ENCODE peak calls at places on chromosome 9, in seven cellular contexts. W is NCI-H1092 treated with DMSO at 0.1 percent for 48 hours; F is mucosa of gallbladder; N is stimulated activated naive CD4-positive, alpha-beta T cell treated with Interleukin-2 at 50 U/mL for 16 hours; Z is activated CD4-positive, alpha-beta T cell treated with anti-CD3 and anti-CD28 coated beads, Interleukin-2, amount 50 U/mL, for 1 hour; V is stimulated activated CD8-positive, alpha-beta memory T cell treated with anti-CD3 and anti-CD28 coated beads, Interleukin-7, amount 100 ng/mL, for 24 hours; E is cardiac fibroblast. G is an unnamed sample.

GRCh38 chr9:97747201-97747965 is 50.2 kb upstream of the XPA start:
- DNase-seq in W (no peak), F (no peak), N (no peak), Z (no peak), V (no peak), E (peak; percentile 9), G (no peak)

GRCh38 chr9:935348-935965 is 41.0 kb upstream of the DMRT3 start:
- DNase-seq in W (no peak), F (no peak), N (no peak), Z (no peak), V (no peak), E (no peak), G (no peak)

GRCh38 chr9:124381073-124381945 is 33.9 kb downstream of the PSMB7 start:
- DNase-seq in W (no peak), F (no peak), N (no peak), Z (no peak), V (no peak), E (peak; percentile 46), G (no peak)

GRCh38 chr9:131258698-131259431 is 17.4 kb downstream of the FAM78A start:
- DNase-seq in W (no peak), F (no peak), N (no peak), Z (no peak), V (no peak), E (no peak), G (no peak)

GRCh38 chr9:121463026-121463827 is 36.4 kb downstream of the GGTA1 start:
- DNase-seq in W (peak; percentile 15), F (peak; percentile 42), N (no peak), Z (no peak), V (no peak), E (peak; percentile 50), G (peak; percentile 0)

GRCh38 chr9:116476935-116477381 is 210.1 kb upstream of the TRIM32 start:
- DNase-seq in W (no peak), F (no peak), N (no peak), Z (no peak), V (no peak), E (peak; percentile 48), G (no peak)

GRCh38 chr9:101047848-101048402 is 19.4 kb downstream of the PLPPR1 start:
- DNase-seq in W (no peak), F (no peak), N (no peak), Z (no peak), V (no peak), E (no peak), G (no peak)

GRCh38 chr9:135965124-135965756 is 4.1 kb upstream of the UBAC1 start:
- DNase-seq in W (no peak), F (no peak), N (no peak), Z (no peak), V (no peak), E (no peak), G (no peak)

GRCh38 chr9:120619751-120620655 is 40.0 kb upstream of the CDK5RAP2 start:
- DNase-seq in W (peak; percentile 71), F (peak; percentile 52), N (peak; percentile 31), Z (peak; percentile 55), V (peak; percentile 27), E (peak; percentile 81), G (peak; percentile 60)

GRCh38 chr9:127509955-127510299 is 58.6 kb downstream of the LRSAM1 start:
- DNase-seq in W (no peak), F (no peak), N (no peak), Z (no peak), V (no peak), E (no peak), G (no peak)

GRCh38 chr9:87827341-87827740 is 55.3 kb upstream of the SPATA31E1 start:
- DNase-seq in W (no peak), F (no peak), N (no peak), Z (no peak), V (no peak), E (no peak), G (no peak)

GRCh38 chr9:89234636-89235035 is 56.0 kb upstream of the SHC3 start:
- DNase-seq in W (no peak), F (no peak), N (peak; percentile 19), Z (peak; percentile 6), V (peak; percentile 16), E (peak; percentile 13), G (no peak)

GRCh38 chr9:108478431-108478837 is 377.4 kb downstream of the ACTL7B start:
- DNase-seq in W (no peak), F (no peak), N (no peak), Z (no peak), V (no peak), E (peak; percentile 95), G (no peak)

GRCh38 chr9:114936566-114936965 is 6.2 kb upstream of the TNFSF8 start:
- DNase-seq in W (no peak), F (no peak), N (no peak), Z (no peak), V (no peak), E (no peak), G (no peak)

GRCh38 chr9:112121633-112122032 is 53.5 kb downstream of the SUSD1 start:
- DNase-seq in W (no peak), F (no peak), N (no peak), Z (no peak), V (no peak), E (no peak), G (no peak)

GRCh38 chr9:18184034-18184800 is 289.7 kb upstream of the ADAMTSL1 start:
- DNase-seq in W (no peak), F (no peak), N (no peak), Z (no peak), V (no peak), E (peak; percentile 55), G (no peak)

GRCh38 chr9:117334101-117334500 is 80.8 kb downstream of the ASTN2 start:
- DNase-seq in W (peak; percentile 12), F (no peak), N (no peak), Z (no peak), V (no peak), E (no peak), G (no peak)

GRCh38 chr9:133048595-133048994 is 13.2 kb upstream of the CEL start:
- DNase-seq in W (no peak), F (no peak), N (peak; percentile 17), Z (peak; percentile 22), V (no peak), E (peak; percentile 31), G (no peak)

GRCh38 chr9:97557606-97558095 is 56.2 kb downstream of the TMOD1 start:
- DNase-seq in W (peak; percentile 57), F (peak; percentile 54), N (no peak), Z (no peak), V (no peak), E (peak; percentile 78), G (no peak)

GRCh38 chr9:135662758-135663450 is at the start of gene LCN9:
- DNase-seq in W (no peak), F (no peak), N (no peak), Z (no peak), V (no peak), E (peak; percentile 22), G (no peak)

GRCh38 chr9:113998529-113999255 is 79.4 kb downstream of the AMBP start:
- DNase-seq in W (peak; percentile 3), F (peak; percentile 9), N (no peak), Z (no peak), V (no peak), E (peak; percentile 25), G (no peak)

GRCh38 chr9:76365028-76365427 is 29.2 kb downstream of the RFK start:
- DNase-seq in W (no peak), F (no peak), N (no peak), Z (no peak), V (no peak), E (peak; percentile 43), G (no peak)

GRCh38 chr9:101977614-101978210 is 239.3 kb upstream of the GRIN3A start:
- DNase-seq in W (peak; percentile 63), F (no peak), N (no peak), Z (no peak), V (no peak), E (peak; percentile 40), G (no peak)

GRCh38 chr9:37618817-37619216 is 26.4 kb upstream of the TOMM5 start:
- DNase-seq in W (no peak), F (no peak), N (no peak), Z (no peak), V (no peak), E (peak; percentile 16), G (no peak)

GRCh38 chr9:130745210-130745800 is 51.7 kb downstream of the EXOSC2 start:
- DNase-seq in W (no peak), F (no peak), N (no peak), Z (no peak), V (no peak), E (no peak), G (no peak)

GRCh38 chr9:4762889-4763521 is 22.0 kb upstream of the AK3 start:
- DNase-seq in W (no peak), F (no peak), N (no peak), Z (no peak), V (no peak), E (peak; percentile 38), G (no peak)

GRCh38 chr9:95642189-95642588 is 125.4 kb upstream of the PTCH1 start:
- DNase-seq in W (no peak), F (no peak), N (no peak), Z (no peak), V (no peak), E (no peak), G (no peak)

GRCh38 chr9:97934321-97935115 is 3.5 kb downstream of the HEMGN start:
- DNase-seq in W (no peak), F (no peak), N (no peak), Z (no peak), V (no peak), E (no peak), G (peak; percentile 20)

GRCh38 chr9:31445357-31445756 is 939.1 kb upstream of the ACO1 start:
- DNase-seq in W (no peak), F (no peak), N (no peak), Z (no peak), V (no peak), E (no peak), G (no peak)

GRCh38 chr9:21764736-21765245 is 37.6 kb upstream of the MTAP start:
- DNase-seq in W (no peak), F (no peak), N (no peak), Z (no peak), V (no peak), E (peak; percentile 39), G (no peak)

GRCh38 chr9:88917375-88917774 is 73.9 kb upstream of the S1PR3 start:
- DNase-seq in W (no peak), F (no peak), N (no peak), Z (no peak), V (no peak), E (no peak), G (no peak)

GRCh38 chr9:131714161-131714646 is 25.7 kb downstream of the RAPGEF1 start:
- DNase-seq in W (no peak), F (peak; percentile 68), N (no peak), Z (no peak), V (no peak), E (peak; percentile 91), G (no peak)

GRCh38 chr9:4114569-4115505 is 185.0 kb downstream of the GLIS3 start:
- DNase-seq in W (peak; percentile 16), F (no peak), N (no peak), Z (no peak), V (no peak), E (peak; percentile 65), G (no peak)

GRCh38 chr9:89502038-89502601 is 4.2 kb upstream of the SEMA4D start:
- DNase-seq in W (no peak), F (no peak), N (no peak), Z (peak; percentile 49), V (no peak), E (no peak), G (no peak)

GRCh38 chr9:130834371-130835311 is at the start of gene ABL1:
- DNase-seq in W (peak; percentile 64), F (peak; percentile 70), N (peak; percentile 68), Z (peak; percentile 48), V (peak; percentile 39), E (peak; percentile 82), G (peak; percentile 38)

GRCh38 chr9:1231998-1232919 is 182.1 kb downstream of the DMRT2 start:
- DNase-seq in W (no peak), F (peak; percentile 79), N (no peak), Z (no peak), V (no peak), E (peak; percentile 80), G (no peak)

G was measured in NCI-H2227 treated with DMSO at 0.1 percent for 48 hours.